ENCODE peak calls at places on chromosomes 4 and X, in four cellular contexts. One of them, this sample, is unnamed.
A peak's percentile ranks its signal among the peaks of the same experiment; 100 is the strongest.

GRCh38 chr4:169272265-169272886 is 1.6 kb upstream of the SH3RF1 start:
- DNase-seq in OCI-LY7: no peak
- DNase-seq in heart right ventricle: no peak
- DNase-seq in tibial artery: no peak
- DNase-seq in this sample: no peak

GRCh38 chr4:174215936-174216699 is 67.3 kb downstream of the FBXO8 start:
- DNase-seq in tibial artery: no peak
- DNase-seq in heart right ventricle: no peak
- DNase-seq in OCI-LY7: no peak
- DNase-seq in this sample: no peak

GRCh38 chrX:71533850-71534515 is 1.1 kb downstream of the OGT start:
- DNase-seq in OCI-LY7: peak; percentile 70
- DNase-seq in tibial artery: peak; percentile 68
- DNase-seq in heart right ventricle: peak; percentile 46
- DNase-seq in this sample: no peak

GRCh38 chr4:121155893-121156292 is 8.2 kb downstream of the TNIP3 start:
- DNase-seq in OCI-LY7: no peak
- DNase-seq in tibial artery: no peak
- DNase-seq in heart right ventricle: no peak
- DNase-seq in this sample: no peak

GRCh38 chrX:23656684-23657083 is 10.6 kb upstream of the PRDX4 start:
- DNase-seq in tibial artery: no peak
- DNase-seq in heart right ventricle: no peak
- DNase-seq in OCI-LY7: no peak
- DNase-seq in this sample: no peak

GRCh38 chrX:24079405-24079804 is 24.6 kb downstream of the EIF2S3 start:
- DNase-seq in heart right ventricle: no peak
- DNase-seq in OCI-LY7: no peak
- DNase-seq in tibial artery: no peak
- DNase-seq in this sample: no peak

GRCh38 chr4:41975341-41975740 is 6.2 kb upstream of the DCAF4L1 start:
- DNase-seq in tibial artery: no peak
- DNase-seq in heart right ventricle: no peak
- DNase-seq in OCI-LY7: no peak
- DNase-seq in this sample: no peak

GRCh38 chr4:123673971-123674370 is 277.4 kb downstream of the SPRY1 start:
- DNase-seq in OCI-LY7: no peak
- DNase-seq in heart right ventricle: no peak
- DNase-seq in tibial artery: no peak
- DNase-seq in this sample: no peak

GRCh38 chrX:40012039-40012799 is 85.5 kb downstream of the BCOR start:
- DNase-seq in OCI-LY7: no peak
- DNase-seq in heart right ventricle: peak; percentile 47
- DNase-seq in tibial artery: peak; percentile 72
- DNase-seq in this sample: no peak

GRCh38 chr4:55729306-55730142 is 90.1 kb upstream of the EXOC1L start:
- DNase-seq in tibial artery: no peak
- DNase-seq in OCI-LY7: no peak
- DNase-seq in heart right ventricle: no peak
- DNase-seq in this sample: no peak

GRCh38 chrX:111180750-111181240 is 84.8 kb downstream of the PAK3 start:
- DNase-seq in heart right ventricle: no peak
- DNase-seq in tibial artery: no peak
- DNase-seq in OCI-LY7: no peak
- DNase-seq in this sample: no peak

GRCh38 chr4:76301068-76301774 is 5.3 kb upstream of the STBD1 start:
- DNase-seq in tibial artery: no peak
- DNase-seq in OCI-LY7: no peak
- DNase-seq in heart right ventricle: no peak
- DNase-seq in this sample: no peak

GRCh38 chr4:75555294-75556164 is at the start of gene ODAPH:
- DNase-seq in OCI-LY7: no peak
- DNase-seq in tibial artery: no peak
- DNase-seq in heart right ventricle: no peak
- DNase-seq in this sample: no peak

GRCh38 chrX:13764284-13764683 is 29.7 kb downstream of the OFD1 start:
- DNase-seq in OCI-LY7: no peak
- DNase-seq in tibial artery: no peak
- DNase-seq in heart right ventricle: no peak
- DNase-seq in this sample: no peak

GRCh38 chrX:13761606-13762005 is 27.1 kb downstream of the OFD1 start:
- DNase-seq in heart right ventricle: no peak
- DNase-seq in tibial artery: no peak
- DNase-seq in OCI-LY7: peak; percentile 47
- DNase-seq in this sample: no peak

GRCh38 chrX:13764765-13765164 is 30.2 kb downstream of the OFD1 start:
- DNase-seq in tibial artery: no peak
- DNase-seq in heart right ventricle: no peak
- DNase-seq in OCI-LY7: no peak
- DNase-seq in this sample: no peak

GRCh38 chrX:13762015-13762414 is 27.5 kb downstream of the OFD1 start:
- DNase-seq in OCI-LY7: no peak
- DNase-seq in heart right ventricle: no peak
- DNase-seq in tibial artery: no peak
- DNase-seq in this sample: no peak

DNA sequence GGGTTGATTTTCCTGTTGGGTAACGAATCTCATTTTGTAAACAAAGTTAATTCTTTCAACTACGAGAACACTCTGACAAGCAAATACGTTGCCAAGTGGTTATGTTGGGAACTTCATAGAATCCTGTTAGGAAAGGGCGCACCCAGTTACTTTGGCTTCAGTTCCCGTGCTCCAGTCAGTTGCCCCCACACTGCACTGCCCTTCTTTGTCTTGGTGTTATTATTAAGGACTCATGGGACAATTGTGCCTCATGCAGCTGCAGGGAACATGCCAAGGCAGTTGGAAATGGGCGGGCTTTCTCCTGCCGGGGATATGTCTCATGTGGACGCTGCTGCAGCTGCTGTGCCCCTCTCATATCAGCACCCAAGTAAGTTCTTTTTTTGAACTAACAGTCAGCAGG is 28.9 kb downstream of the OFD1 start:
- DNase-seq in tibial artery: peak; percentile 66
- DNase-seq in OCI-LY7: no peak
- DNase-seq in heart right ventricle: peak; percentile 42
- DNase-seq in this sample: peak; percentile 55
- TF ChIP-seq CTCF in tibial artery: no peak
- TF ChIP-seq CTCF in OCI-LY7: no peak
- TF ChIP-seq CTCF in heart right ventricle: no peak
- TF ChIP-seq CTCF in this sample: no peak

DNA sequence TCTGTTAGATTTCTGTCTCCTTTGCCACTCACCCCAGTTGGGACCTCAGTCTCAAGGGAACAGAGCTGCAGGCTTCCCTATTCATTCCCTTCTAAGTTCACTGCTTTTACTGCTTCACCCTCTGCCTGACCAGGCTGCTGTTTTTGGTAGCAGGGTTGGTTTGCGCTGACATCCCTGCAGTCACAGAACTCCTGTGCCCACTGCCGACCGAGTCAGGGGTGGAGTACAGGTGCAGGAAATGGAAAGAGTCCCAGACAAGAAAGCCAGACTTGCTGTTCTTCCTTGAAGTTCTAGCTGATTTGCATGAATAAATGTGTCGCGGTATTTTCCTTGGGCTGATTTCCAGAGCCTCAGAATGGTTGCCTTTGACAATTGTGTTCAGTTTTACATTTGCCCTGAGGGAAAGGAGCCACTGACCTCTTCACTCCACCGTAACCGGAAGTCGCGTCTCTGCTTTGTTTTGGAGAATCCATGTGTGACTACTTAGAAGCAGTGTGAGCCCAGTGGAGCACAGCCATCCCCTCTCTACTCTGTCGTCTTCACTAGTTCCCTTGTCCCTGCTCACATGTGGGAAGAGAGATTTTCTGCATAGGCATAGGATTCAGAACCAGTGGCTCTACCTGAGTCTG is 84.8 kb downstream of the TNIP2 start:
- DNase-seq in tibial artery: no peak
- DNase-seq in heart right ventricle: no peak
- DNase-seq in OCI-LY7: no peak
- DNase-seq in this sample: no peak
- H3K27ac ChIP-seq in tibial artery: no peak overlapping the region
- H3K27ac ChIP-seq in heart right ventricle: no peak overlapping the region
- H3K27ac ChIP-seq in OCI-LY7: peak overlapping the region; percentile 19
- H3K27ac ChIP-seq in this sample: no peak overlapping the region

GRCh38 chr4:99011910-99012309 is 16.4 kb downstream of the METAP1 start:
- DNase-seq in heart right ventricle: no peak
- DNase-seq in OCI-LY7: no peak
- DNase-seq in tibial artery: no peak
- DNase-seq in this sample: no peak

GRCh38 chr4:99008051-99008450 is 12.5 kb downstream of the METAP1 start:
- DNase-seq in OCI-LY7: no peak
- DNase-seq in tibial artery: no peak
- DNase-seq in heart right ventricle: no peak
- DNase-seq in this sample: no peak

GRCh38 chr4:99013884-99014523 is 18.5 kb downstream of the METAP1 start:
- DNase-seq in heart right ventricle: no peak
- DNase-seq in OCI-LY7: no peak
- DNase-seq in tibial artery: no peak
- DNase-seq in this sample: no peak

DNA sequence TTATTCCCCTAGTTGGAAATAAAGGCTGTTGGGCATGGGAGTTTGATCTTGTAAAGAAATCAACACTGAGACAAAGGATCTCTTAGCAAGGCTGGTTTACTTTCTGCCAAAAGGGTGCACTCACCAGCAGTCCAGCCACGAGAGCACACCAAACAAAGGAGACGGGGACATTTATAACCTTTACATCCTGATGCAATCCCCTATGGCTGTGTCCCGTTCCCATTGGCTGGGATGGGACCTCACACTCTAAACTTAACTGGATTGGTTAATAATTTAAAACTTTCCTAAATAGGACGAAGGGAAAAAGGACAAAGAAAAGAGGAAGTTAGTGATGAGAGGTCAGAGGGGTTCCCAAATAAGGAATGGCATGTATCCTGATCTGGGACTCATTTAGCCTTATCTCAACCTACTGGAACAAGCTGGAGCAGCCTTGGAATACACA is 17.9 kb downstream of the METAP1 start:
- DNase-seq in OCI-LY7: no peak
- DNase-seq in tibial artery: no peak
- DNase-seq in heart right ventricle: peak; percentile 43
- DNase-seq in this sample: no peak
- H3K4me3 ChIP-seq in OCI-LY7: no peak overlapping the region
- H3K4me3 ChIP-seq in tibial artery: no peak overlapping the region
- H3K4me3 ChIP-seq in heart right ventricle: peak overlapping the region; percentile 1
- H3K4me3 ChIP-seq in this sample: no peak overlapping the region

DNA sequence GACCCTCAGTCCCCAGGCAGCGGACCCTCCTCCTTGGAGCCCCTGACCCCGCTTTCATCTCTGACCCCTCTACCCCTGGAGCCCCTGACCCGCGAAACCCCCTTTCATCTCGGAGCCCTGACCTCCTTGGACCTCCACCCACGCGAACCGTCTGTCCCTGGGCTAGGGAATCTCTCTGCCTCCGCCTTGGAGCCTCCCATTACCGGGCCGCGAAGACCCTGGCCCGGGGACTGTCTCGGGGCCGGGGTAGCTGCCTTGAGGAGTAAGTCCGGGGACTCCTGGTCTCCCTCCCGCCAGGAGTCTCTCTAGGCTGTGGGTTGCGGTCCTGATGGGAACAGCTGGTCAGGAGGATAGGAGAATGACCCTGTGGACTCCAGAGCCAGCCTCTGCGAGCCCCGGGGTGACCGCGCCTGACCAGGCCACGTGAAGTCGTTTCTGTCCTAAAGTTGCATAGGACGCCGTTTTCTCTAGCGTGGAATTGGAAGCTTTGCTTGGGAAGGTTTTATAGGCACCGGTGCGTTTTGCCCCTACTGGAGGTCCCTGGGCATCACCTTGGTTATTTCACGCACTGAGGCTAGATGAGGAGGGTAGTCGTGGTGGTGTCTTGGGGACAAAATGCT is 824 bp downstream of the TBC1D14 start:
- DNase-seq in tibial artery: no peak
- DNase-seq in heart right ventricle: no peak
- DNase-seq in OCI-LY7: no peak
- DNase-seq in this sample: no peak
- TF ChIP-seq CTCF in tibial artery: no peak
- TF ChIP-seq CTCF in heart right ventricle: peak; percentile 8
- TF ChIP-seq CTCF in OCI-LY7: peak; percentile 61
- TF ChIP-seq CTCF in this sample: no peak

DNA sequence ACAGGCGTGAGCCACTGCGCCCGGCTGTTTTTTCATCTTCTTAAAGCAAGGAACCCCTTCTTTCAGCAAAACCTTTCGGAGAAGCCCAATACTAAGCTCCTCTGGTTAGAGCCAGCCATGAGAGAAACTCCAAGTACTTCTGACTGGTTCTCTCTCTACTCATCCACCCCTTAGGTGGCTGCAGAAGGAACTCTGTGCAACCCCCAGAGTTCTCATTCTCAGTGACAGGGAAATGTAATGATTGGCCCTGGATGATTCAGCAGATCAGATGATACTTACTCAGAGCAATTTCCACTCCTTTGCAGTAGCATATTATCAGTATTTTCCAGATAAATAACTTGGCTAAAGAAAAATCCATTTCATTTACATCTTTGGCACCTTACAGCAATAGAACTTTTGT is 3.1 kb downstream of the SPP1 start:
- DNase-seq in tibial artery: no peak
- DNase-seq in OCI-LY7: no peak
- DNase-seq in heart right ventricle: no peak
- DNase-seq in this sample: no peak
- H3K27ac ChIP-seq in tibial artery: no peak overlapping the region
- H3K27ac ChIP-seq in OCI-LY7: no peak overlapping the region
- H3K27ac ChIP-seq in heart right ventricle: no peak overlapping the region
- H3K27ac ChIP-seq in this sample: peak overlapping the region; percentile 91

DNA sequence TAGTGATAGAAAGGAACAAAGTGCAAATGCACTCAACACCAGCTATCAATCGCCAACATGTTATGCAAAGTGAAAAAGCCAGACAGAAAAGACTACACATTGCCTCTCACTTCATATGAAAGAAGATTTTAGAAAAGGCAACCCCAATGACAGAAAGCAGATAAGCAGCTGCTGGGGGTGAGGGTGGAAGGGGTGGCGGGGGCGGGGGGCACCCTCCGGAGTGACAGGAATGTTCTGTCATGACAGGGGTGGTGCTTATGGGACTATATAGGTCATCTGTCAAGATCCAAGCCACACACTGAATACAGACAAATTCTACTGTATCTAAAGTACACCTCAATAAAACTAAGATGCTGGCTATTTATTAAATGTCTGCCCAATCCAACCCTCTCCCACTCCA is 10.7 kb downstream of the WDR1 start:
- DNase-seq in OCI-LY7: no peak
- DNase-seq in heart right ventricle: no peak
- DNase-seq in tibial artery: no peak
- DNase-seq in this sample: no peak
- H3K4me3 ChIP-seq in OCI-LY7: no peak overlapping the region
- H3K4me3 ChIP-seq in heart right ventricle: no peak overlapping the region
- H3K4me3 ChIP-seq in tibial artery: peak overlapping the region; percentile 42
- H3K4me3 ChIP-seq in this sample: no peak overlapping the region